ENCODE peak calls at places on chromosomes 7 and 10, in seven cellular contexts. P, L, A, Y, T, Z and X are unnamed samples.

GRCh38 chr10:123998197-123999141 is 94.9 kb downstream of the CHST15 start:
- DNase-seq in P (no peak), L (no peak), A (no peak), Y (no peak), T (no peak), Z (no peak), X (no peak)

GRCh38 chr10:80277016-80277415 is 12.4 kb downstream of the MAT1A start:
- DNase-seq in P (no peak), L (no peak), A (no peak), Y (no peak), T (no peak), Z (no peak), X (no peak)

GRCh38 chr10:107418411-107418810 is 253.9 kb upstream of the SORCS1 start:
- DNase-seq in P (no peak), L (no peak), A (no peak), Y (no peak), T (no peak), Z (no peak), X (no peak)

GRCh38 chr7:2482725-2483451 is 6.7 kb upstream of the GRIFIN start:
- DNase-seq in P (no peak), L (no peak), A (no peak), Y (no peak), T (no peak), Z (no peak), X (no peak)

GRCh38 chr7:105438254-105438653 is 49.5 kb upstream of the SRPK2 start:
- DNase-seq in P (no peak), L (no peak), A (no peak), Y (no peak), T (no peak), Z (no peak), X (no peak)

GRCh38 chr7:19122018-19122588 is 4.7 kb upstream of the TWIST1 start:
- DNase-seq in P (no peak), L (no peak), A (no peak), Y (no peak), T (no peak), Z (peak; percentile 72), X (no peak)

GRCh38 chr10:8137726-8138125 is 83.2 kb downstream of the GATA3 start:
- DNase-seq in P (no peak), L (peak; percentile 8), A (no peak), Y (no peak), T (no peak), Z (no peak), X (no peak)

GRCh38 chr7:105821527-105821926 is 54.9 kb downstream of the ATXN7L1 start:
- DNase-seq in P (no peak), L (no peak), A (no peak), Y (no peak), T (no peak), Z (no peak), X (no peak)

GRCh38 chr7:22765609-22766008 is 38.6 kb downstream of the IL6 start:
- DNase-seq in P (no peak), L (no peak), A (no peak), Y (no peak), T (no peak), Z (no peak), X (no peak)

GRCh38 chr10:6187278-6187677 is 15.5 kb upstream of the PFKFB3 start:
- DNase-seq in P (no peak), L (no peak), A (no peak), Y (no peak), T (no peak), Z (no peak), X (no peak)

GRCh38 chr7:90459888-90460287 is 9.6 kb upstream of the PTTG1IP2 start:
- DNase-seq in P (no peak), L (no peak), A (no peak), Y (no peak), T (no peak), Z (peak; percentile 8), X (peak; percentile 46)

GRCh38 chr10:129593953-129594352 is 126.9 kb downstream of the MGMT start:
- DNase-seq in P (no peak), L (no peak), A (no peak), Y (no peak), T (no peak), Z (peak; percentile 18), X (no peak)

GRCh38 chr10:69445094-69445493 is 6.2 kb upstream of the TSPAN15 start:
- DNase-seq in P (no peak), L (no peak), A (no peak), Y (no peak), T (no peak), Z (no peak), X (no peak)

GRCh38 chr10:5841965-5842364 is 28.7 kb upstream of the GDI2 start:
- DNase-seq in P (no peak), L (no peak), A (no peak), Y (no peak), T (no peak), Z (no peak), X (no peak)

GRCh38 chr10:114685456-114685855 is 27.4 kb upstream of the ABLIM1 start:
- DNase-seq in P (no peak), L (no peak), A (no peak), Y (peak; percentile 37), T (no peak), Z (no peak), X (no peak)

GRCh38 chr10:114683593-114683992 is 25.5 kb upstream of the ABLIM1 start:
- DNase-seq in P (no peak), L (no peak), A (no peak), Y (no peak), T (no peak), Z (no peak), X (no peak)

GRCh38 chr10:114683162-114683561 is 25.1 kb upstream of the ABLIM1 start:
- DNase-seq in P (no peak), L (no peak), A (peak; percentile 49), Y (no peak), T (no peak), Z (no peak), X (no peak)

GRCh38 chr10:114684822-114685209 is 26.7 kb upstream of the ABLIM1 start:
- DNase-seq in P (no peak), L (no peak), A (peak; percentile 85), Y (peak; percentile 89), T (no peak), Z (peak; percentile 85), X (no peak)

GRCh38 chr10:114684085-114684821 is 26.2 kb upstream of the ABLIM1 start:
- DNase-seq in P (no peak), L (no peak), A (peak; percentile 70), Y (peak; percentile 80), T (no peak), Z (peak; percentile 30), X (no peak)
- H3K4me3 ChIP-seq in P (no peak overlapping the region), L (no peak overlapping the region), A (peak overlapping the region; percentile 31), Y (no peak overlapping the region), T (no peak overlapping the region), Z (no peak overlapping the region), X (no peak overlapping the region)

GRCh38 chr7:9302436-9302835 is 869.0 kb downstream of the NXPH1 start:
- DNase-seq in P (no peak), L (no peak), A (no peak), Y (no peak), T (no peak), Z (no peak), X (no peak)
- H3K9me3 ChIP-seq in P (no peaks in the 10 kb centered on the region), L (no peaks in the 10 kb centered on the region), A (no peaks in the 10 kb centered on the region), Y (no peaks in the 10 kb centered on the region), T (no peaks in the 10 kb centered on the region), Z (peaks cover 3% of the 10 kb centered on the region), X (no peaks in the 10 kb centered on the region)

DNA sequence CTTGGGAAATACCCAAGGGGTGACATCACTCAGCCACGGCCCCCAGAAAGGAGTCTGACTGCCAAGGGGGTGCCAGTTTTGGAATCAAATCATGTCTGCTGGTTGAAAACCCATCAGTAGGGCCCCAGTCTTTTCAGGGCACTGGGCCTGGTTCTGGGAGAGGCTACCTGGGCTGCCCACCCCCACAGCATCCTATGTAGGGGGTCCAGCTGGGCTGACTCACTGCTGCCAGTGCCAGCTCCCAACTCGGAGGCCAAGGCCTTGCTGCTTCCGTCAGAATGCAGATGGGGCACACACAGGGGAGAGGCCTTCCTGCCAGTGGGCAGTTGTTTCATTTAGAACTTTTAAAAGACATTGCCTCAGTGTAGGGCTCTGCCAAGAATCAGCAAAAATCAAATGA is 39.5 kb upstream of the DMBT1 start:
- DNase-seq in P (no peak), L (no peak), A (no peak), Y (no peak), T (no peak), Z (no peak), X (no peak)
- H3K4me1 ChIP-seq in P (no peaks in the 10 kb centered on the region), L (peaks cover 12% of the 10 kb centered on the region), A (peaks cover 10% of the 10 kb centered on the region), Y (no peaks in the 10 kb centered on the region), T (peaks cover 13% of the 10 kb centered on the region), Z (peaks cover 2% of the 10 kb centered on the region), X (no peaks in the 10 kb centered on the region)

GRCh38 chr10:114045738-114046458 is 2.2 kb downstream of the ADRB1 start:
- DNase-seq in P (no peak), L (no peak), A (no peak), Y (no peak), T (no peak), Z (no peak), X (no peak)

GRCh38 chr10:114042895-114043531 is 653 bp upstream of the ADRB1 start:
- DNase-seq in P (no peak), L (peak; percentile 3), A (peak; percentile 32), Y (peak; percentile 39), T (no peak), Z (peak; percentile 4), X (peak; percentile 60)

GRCh38 chr10:114043532-114044250 is at the start of gene ADRB1:
- DNase-seq in P (peak; percentile 89), L (peak; percentile 10), A (peak; percentile 22), Y (peak; percentile 76), T (no peak), Z (peak; percentile 5), X (peak; percentile 93)

GRCh38 chr10:114044251-114045070 is 795 bp downstream of the ADRB1 start:
- DNase-seq in P (peak; percentile 80), L (peak; percentile 3), A (no peak), Y (peak; percentile 11), T (no peak), Z (no peak), X (no peak)

DNA sequence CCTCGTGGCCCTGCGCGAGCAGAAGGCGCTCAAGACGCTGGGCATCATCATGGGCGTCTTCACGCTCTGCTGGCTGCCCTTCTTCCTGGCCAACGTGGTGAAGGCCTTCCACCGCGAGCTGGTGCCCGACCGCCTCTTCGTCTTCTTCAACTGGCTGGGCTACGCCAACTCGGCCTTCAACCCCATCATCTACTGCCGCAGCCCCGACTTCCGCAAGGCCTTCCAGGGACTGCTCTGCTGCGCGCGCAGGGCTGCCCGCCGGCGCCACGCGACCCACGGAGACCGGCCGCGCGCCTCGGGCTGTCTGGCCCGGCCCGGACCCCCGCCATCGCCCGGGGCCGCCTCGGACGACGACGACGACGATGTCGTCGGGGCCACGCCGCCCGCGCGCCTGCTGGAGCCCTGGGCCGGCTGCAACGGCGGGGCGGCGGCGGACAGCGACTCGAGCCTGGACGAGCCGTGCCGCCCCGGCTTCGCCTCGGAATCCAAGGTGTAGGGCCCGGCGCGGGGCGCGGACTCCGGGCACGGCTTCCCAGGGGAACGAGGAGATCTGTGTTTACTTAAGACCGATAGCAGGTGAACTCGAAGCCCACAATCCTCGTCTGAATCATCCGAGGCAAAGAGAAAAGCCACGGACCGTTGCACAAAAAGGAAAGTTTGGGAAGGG is 1.5 kb downstream of the ADRB1 start:
- DNase-seq in P (peak; percentile 89), L (peak; percentile 4), A (no peak), Y (peak; percentile 71), T (no peak), Z (no peak), X (no peak)
- H3K4me3 ChIP-seq in P (peak overlapping the region; percentile 52), L (no peak overlapping the region), A (no peak overlapping the region), Y (no peak overlapping the region), T (no peak overlapping the region), Z (no peak overlapping the region), X (no peak overlapping the region)

GRCh38 chr7:14740606-14741005 is 161.9 kb downstream of the DGKB start:
- DNase-seq in P (no peak), L (no peak), A (no peak), Y (no peak), T (no peak), Z (no peak), X (no peak)
- H3K9me3 ChIP-seq in P (peaks cover 59% of the 10 kb centered on the region), L (no peaks in the 10 kb centered on the region), A (peaks cover 12% of the 10 kb centered on the region), Y (peaks cover 12% of the 10 kb centered on the region), T (peaks cover 5% of the 10 kb centered on the region), Z (peaks cover 7% of the 10 kb centered on the region), X (no peaks in the 10 kb centered on the region)

GRCh38 chr10:30092151-30092790 is 32.9 kb upstream of the JCAD start:
- DNase-seq in P (no peak), L (no peak), A (peak; percentile 47), Y (no peak), T (no peak), Z (peak; percentile 77), X (no peak)
- H3K4me1 ChIP-seq in P (no peaks in the 10 kb centered on the region), L (no peaks in the 10 kb centered on the region), A (peaks cover 5% of the 10 kb centered on the region), Y (no peaks in the 10 kb centered on the region), T (no peaks in the 10 kb centered on the region), Z (no peaks in the 10 kb centered on the region), X (no peaks in the 10 kb centered on the region)